ENCODE peak calls at places on chromosomes 2 and 18, in eight cellular contexts. One of them, this sample, is unnamed.

GRCh38 chr2:189302274-189302948 is 122.8 kb upstream of the COL5A2 start:
- DNase-seq in activated CD4-positive, alpha-beta T cell treated with anti-CD3 and anti-CD28 coated beads, Interleukin-2, amount 50 U/mL, for 1 hour: no peak
- DNase-seq in spleen: no peak
- DNase-seq in endothelial cell: no peak
- DNase-seq in left ventricle myocardium superior: no peak
- DNase-seq in LoVo: peak
- DNase-seq in GM03348: no peak
- DNase-seq in CD4-positive, CD25-positive, alpha-beta regulatory T cell: no peak
- DNase-seq in this sample: no peak

GRCh38 chr2:128437181-128437520 is 118.5 kb upstream of the HS6ST1 start:
- DNase-seq in activated CD4-positive, alpha-beta T cell treated with anti-CD3 and anti-CD28 coated beads, Interleukin-2, amount 50 U/mL, for 1 hour: no peak
- DNase-seq in spleen: peak
- DNase-seq in endothelial cell: no peak
- DNase-seq in left ventricle myocardium superior: no peak
- DNase-seq in LoVo: no peak
- DNase-seq in GM03348: no peak
- DNase-seq in CD4-positive, CD25-positive, alpha-beta regulatory T cell: no peak
- DNase-seq in this sample: no peak

GRCh38 chr2:112811841-112812306 is 24.7 kb downstream of the IL1B start:
- DNase-seq in activated CD4-positive, alpha-beta T cell treated with anti-CD3 and anti-CD28 coated beads, Interleukin-2, amount 50 U/mL, for 1 hour: no peak
- DNase-seq in spleen: no peak
- DNase-seq in endothelial cell: peak
- DNase-seq in left ventricle myocardium superior: no peak
- DNase-seq in LoVo: no peak
- DNase-seq in GM03348: peak
- DNase-seq in CD4-positive, CD25-positive, alpha-beta regulatory T cell: no peak
- DNase-seq in this sample: peak

GRCh38 chr2:179677148-179677688 is 184.2 kb downstream of the ZNF385B start:
- DNase-seq in activated CD4-positive, alpha-beta T cell treated with anti-CD3 and anti-CD28 coated beads, Interleukin-2, amount 50 U/mL, for 1 hour: no peak
- DNase-seq in spleen: no peak
- DNase-seq in endothelial cell: no peak
- DNase-seq in left ventricle myocardium superior: no peak
- DNase-seq in LoVo: no peak
- DNase-seq in GM03348: peak
- DNase-seq in CD4-positive, CD25-positive, alpha-beta regulatory T cell: no peak
- DNase-seq in this sample: peak

GRCh38 chr18:11324510-11324909 is 175.1 kb upstream of the PIEZO2 start:
- DNase-seq in activated CD4-positive, alpha-beta T cell treated with anti-CD3 and anti-CD28 coated beads, Interleukin-2, amount 50 U/mL, for 1 hour: no peak
- DNase-seq in spleen: no peak
- DNase-seq in endothelial cell: no peak
- DNase-seq in left ventricle myocardium superior: no peak
- DNase-seq in LoVo: no peak
- DNase-seq in GM03348: no peak
- DNase-seq in CD4-positive, CD25-positive, alpha-beta regulatory T cell: no peak
- DNase-seq in this sample: peak

GRCh38 chr2:68907923-68908253 is 36.7 kb upstream of the BMP10 start:
- DNase-seq in activated CD4-positive, alpha-beta T cell treated with anti-CD3 and anti-CD28 coated beads, Interleukin-2, amount 50 U/mL, for 1 hour: no peak
- DNase-seq in spleen: no peak
- DNase-seq in endothelial cell: no peak
- DNase-seq in left ventricle myocardium superior: no peak
- DNase-seq in LoVo: no peak
- DNase-seq in GM03348: no peak
- DNase-seq in CD4-positive, CD25-positive, alpha-beta regulatory T cell: no peak
- DNase-seq in this sample: no peak

GRCh38 chr2:35337922-35338321 is 1017.7 kb upstream of the CRIM1 start:
- DNase-seq in activated CD4-positive, alpha-beta T cell treated with anti-CD3 and anti-CD28 coated beads, Interleukin-2, amount 50 U/mL, for 1 hour: no peak
- DNase-seq in spleen: no peak
- DNase-seq in endothelial cell: no peak
- DNase-seq in left ventricle myocardium superior: no peak
- DNase-seq in LoVo: no peak
- DNase-seq in GM03348: no peak
- DNase-seq in CD4-positive, CD25-positive, alpha-beta regulatory T cell: no peak
- DNase-seq in this sample: no peak

GRCh38 chr2:64622443-64623231 is 31.1 kb downstream of the SERTAD2 start:
- DNase-seq in activated CD4-positive, alpha-beta T cell treated with anti-CD3 and anti-CD28 coated beads, Interleukin-2, amount 50 U/mL, for 1 hour: no peak
- DNase-seq in spleen: peak
- DNase-seq in endothelial cell: no peak
- DNase-seq in left ventricle myocardium superior: no peak
- DNase-seq in LoVo: no peak
- DNase-seq in GM03348: no peak
- DNase-seq in CD4-positive, CD25-positive, alpha-beta regulatory T cell: no peak
- DNase-seq in this sample: no peak

GRCh38 chr18:46211816-46212215 is 107.6 kb downstream of the HAUS1 start:
- DNase-seq in activated CD4-positive, alpha-beta T cell treated with anti-CD3 and anti-CD28 coated beads, Interleukin-2, amount 50 U/mL, for 1 hour: no peak
- DNase-seq in spleen: no peak
- DNase-seq in endothelial cell: no peak
- DNase-seq in left ventricle myocardium superior: no peak
- DNase-seq in LoVo: no peak
- DNase-seq in GM03348: peak
- DNase-seq in CD4-positive, CD25-positive, alpha-beta regulatory T cell: no peak
- DNase-seq in this sample: no peak

GRCh38 chr2:127387655-127388422 is at the start of gene MAP3K2:
- DNase-seq in activated CD4-positive, alpha-beta T cell treated with anti-CD3 and anti-CD28 coated beads, Interleukin-2, amount 50 U/mL, for 1 hour: peak
- DNase-seq in spleen: peak
- DNase-seq in endothelial cell: peak
- DNase-seq in left ventricle myocardium superior: peak
- DNase-seq in LoVo: peak
- DNase-seq in GM03348: peak
- DNase-seq in CD4-positive, CD25-positive, alpha-beta regulatory T cell: peak
- DNase-seq in this sample: peak

GRCh38 chr2:25300001-25300400 is 41.7 kb downstream of the DNMT3A start:
- DNase-seq in activated CD4-positive, alpha-beta T cell treated with anti-CD3 and anti-CD28 coated beads, Interleukin-2, amount 50 U/mL, for 1 hour: no peak
- DNase-seq in spleen: no peak
- DNase-seq in endothelial cell: no peak
- DNase-seq in left ventricle myocardium superior: no peak
- DNase-seq in LoVo: no peak
- DNase-seq in GM03348: no peak
- DNase-seq in CD4-positive, CD25-positive, alpha-beta regulatory T cell: no peak
- DNase-seq in this sample: no peak

GRCh38 chr18:48771641-48772380 is 179.0 kb downstream of the SMAD7 start:
- DNase-seq in activated CD4-positive, alpha-beta T cell treated with anti-CD3 and anti-CD28 coated beads, Interleukin-2, amount 50 U/mL, for 1 hour: no peak
- DNase-seq in spleen: no peak
- DNase-seq in endothelial cell: no peak
- DNase-seq in left ventricle myocardium superior: peak
- DNase-seq in LoVo: no peak
- DNase-seq in GM03348: no peak
- DNase-seq in CD4-positive, CD25-positive, alpha-beta regulatory T cell: no peak
- DNase-seq in this sample: no peak

GRCh38 chr2:187008111-187008510 is 159.1 kb upstream of the ZSWIM2 start:
- DNase-seq in activated CD4-positive, alpha-beta T cell treated with anti-CD3 and anti-CD28 coated beads, Interleukin-2, amount 50 U/mL, for 1 hour: no peak
- DNase-seq in spleen: no peak
- DNase-seq in endothelial cell: no peak
- DNase-seq in left ventricle myocardium superior: no peak
- DNase-seq in LoVo: no peak
- DNase-seq in GM03348: no peak
- DNase-seq in CD4-positive, CD25-positive, alpha-beta regulatory T cell: no peak
- DNase-seq in this sample: peak

GRCh38 chr2:43221660-43222471 is 4.5 kb downstream of the ZFP36L2 start:
- DNase-seq in activated CD4-positive, alpha-beta T cell treated with anti-CD3 and anti-CD28 coated beads, Interleukin-2, amount 50 U/mL, for 1 hour: peak
- DNase-seq in spleen: peak
- DNase-seq in endothelial cell: peak
- DNase-seq in left ventricle myocardium superior: peak
- DNase-seq in LoVo: peak
- DNase-seq in GM03348: peak
- DNase-seq in CD4-positive, CD25-positive, alpha-beta regulatory T cell: peak
- DNase-seq in this sample: peak

GRCh38 chr2:157898591-157898996 is 22.5 kb upstream of the ACVR1 start:
- DNase-seq in activated CD4-positive, alpha-beta T cell treated with anti-CD3 and anti-CD28 coated beads, Interleukin-2, amount 50 U/mL, for 1 hour: peak
- DNase-seq in spleen: no peak
- DNase-seq in endothelial cell: no peak
- DNase-seq in left ventricle myocardium superior: no peak
- DNase-seq in LoVo: peak
- DNase-seq in GM03348: peak
- DNase-seq in CD4-positive, CD25-positive, alpha-beta regulatory T cell: peak
- DNase-seq in this sample: peak

GRCh38 chr2:238091426-238092060 is 8.6 kb upstream of the ESPNL start:
- DNase-seq in activated CD4-positive, alpha-beta T cell treated with anti-CD3 and anti-CD28 coated beads, Interleukin-2, amount 50 U/mL, for 1 hour: no peak
- DNase-seq in spleen: no peak
- DNase-seq in endothelial cell: no peak
- DNase-seq in left ventricle myocardium superior: no peak
- DNase-seq in LoVo: no peak
- DNase-seq in GM03348: no peak
- DNase-seq in CD4-positive, CD25-positive, alpha-beta regulatory T cell: no peak
- DNase-seq in this sample: no peak

GRCh38 chr2:154233231-154233630 is 361.5 kb downstream of the GALNT13 start:
- DNase-seq in activated CD4-positive, alpha-beta T cell treated with anti-CD3 and anti-CD28 coated beads, Interleukin-2, amount 50 U/mL, for 1 hour: no peak
- DNase-seq in spleen: no peak
- DNase-seq in endothelial cell: no peak
- DNase-seq in left ventricle myocardium superior: no peak
- DNase-seq in LoVo: no peak
- DNase-seq in GM03348: no peak
- DNase-seq in CD4-positive, CD25-positive, alpha-beta regulatory T cell: no peak
- DNase-seq in this sample: no peak

GRCh38 chr18:14971461-14972185 is 223.7 kb downstream of the ANKRD30B start:
- DNase-seq in activated CD4-positive, alpha-beta T cell treated with anti-CD3 and anti-CD28 coated beads, Interleukin-2, amount 50 U/mL, for 1 hour: no peak
- DNase-seq in spleen: no peak
- DNase-seq in endothelial cell: no peak
- DNase-seq in left ventricle myocardium superior: no peak
- DNase-seq in LoVo: no peak
- DNase-seq in GM03348: peak
- DNase-seq in CD4-positive, CD25-positive, alpha-beta regulatory T cell: no peak
- DNase-seq in this sample: no peak

GRCh38 chr2:182186132-182186735 is 200.6 kb downstream of the PPP1R1C start:
- DNase-seq in activated CD4-positive, alpha-beta T cell treated with anti-CD3 and anti-CD28 coated beads, Interleukin-2, amount 50 U/mL, for 1 hour: no peak
- DNase-seq in spleen: no peak
- DNase-seq in endothelial cell: peak
- DNase-seq in left ventricle myocardium superior: no peak
- DNase-seq in LoVo: peak
- DNase-seq in GM03348: peak
- DNase-seq in CD4-positive, CD25-positive, alpha-beta regulatory T cell: peak
- DNase-seq in this sample: peak

GRCh38 chr2:215811409-215812355 is 201.7 kb downstream of the MREG start:
- DNase-seq in activated CD4-positive, alpha-beta T cell treated with anti-CD3 and anti-CD28 coated beads, Interleukin-2, amount 50 U/mL, for 1 hour: no peak
- DNase-seq in spleen: no peak
- DNase-seq in endothelial cell: no peak
- DNase-seq in left ventricle myocardium superior: no peak
- DNase-seq in LoVo: no peak
- DNase-seq in GM03348: no peak
- DNase-seq in CD4-positive, CD25-positive, alpha-beta regulatory T cell: no peak
- DNase-seq in this sample: no peak

GRCh38 chr18:48782381-48782841 is 168.4 kb downstream of the SMAD7 start:
- DNase-seq in activated CD4-positive, alpha-beta T cell treated with anti-CD3 and anti-CD28 coated beads, Interleukin-2, amount 50 U/mL, for 1 hour: no peak
- DNase-seq in spleen: no peak
- DNase-seq in endothelial cell: no peak
- DNase-seq in left ventricle myocardium superior: peak
- DNase-seq in LoVo: no peak
- DNase-seq in GM03348: peak
- DNase-seq in CD4-positive, CD25-positive, alpha-beta regulatory T cell: no peak
- DNase-seq in this sample: peak

GRCh38 chr18:75226301-75226955 is 15.8 kb downstream of the TSHZ1 start:
- DNase-seq in activated CD4-positive, alpha-beta T cell treated with anti-CD3 and anti-CD28 coated beads, Interleukin-2, amount 50 U/mL, for 1 hour: no peak
- DNase-seq in spleen: peak
- DNase-seq in endothelial cell: no peak
- DNase-seq in left ventricle myocardium superior: no peak
- DNase-seq in LoVo: no peak
- DNase-seq in GM03348: no peak
- DNase-seq in CD4-positive, CD25-positive, alpha-beta regulatory T cell: no peak
- DNase-seq in this sample: no peak

GRCh38 chr18:63970803-63971191 is 916 bp downstream of the SERPINB8 start:
- DNase-seq in activated CD4-positive, alpha-beta T cell treated with anti-CD3 and anti-CD28 coated beads, Interleukin-2, amount 50 U/mL, for 1 hour: no peak
- DNase-seq in spleen: peak
- DNase-seq in endothelial cell: peak
- DNase-seq in left ventricle myocardium superior: peak
- DNase-seq in LoVo: peak
- DNase-seq in GM03348: peak
- DNase-seq in CD4-positive, CD25-positive, alpha-beta regulatory T cell: no peak
- DNase-seq in this sample: peak

GRCh38 chr2:240620859-240621258 is 4.4 kb upstream of the GPR35 start:
- DNase-seq in activated CD4-positive, alpha-beta T cell treated with anti-CD3 and anti-CD28 coated beads, Interleukin-2, amount 50 U/mL, for 1 hour: no peak
- DNase-seq in spleen: no peak
- DNase-seq in endothelial cell: no peak
- DNase-seq in left ventricle myocardium superior: peak
- DNase-seq in LoVo: no peak
- DNase-seq in GM03348: no peak
- DNase-seq in CD4-positive, CD25-positive, alpha-beta regulatory T cell: no peak
- DNase-seq in this sample: no peak

GRCh38 chr18:48475635-48476549 is 62.9 kb upstream of the CTIF start:
- DNase-seq in activated CD4-positive, alpha-beta T cell treated with anti-CD3 and anti-CD28 coated beads, Interleukin-2, amount 50 U/mL, for 1 hour: no peak
- DNase-seq in spleen: no peak
- DNase-seq in endothelial cell: peak
- DNase-seq in left ventricle myocardium superior: no peak
- DNase-seq in LoVo: peak
- DNase-seq in GM03348: peak
- DNase-seq in CD4-positive, CD25-positive, alpha-beta regulatory T cell: no peak
- DNase-seq in this sample: peak

GRCh38 chr2:88656690-88657089 is 29.4 kb upstream of the EIF2AK3 start:
- DNase-seq in activated CD4-positive, alpha-beta T cell treated with anti-CD3 and anti-CD28 coated beads, Interleukin-2, amount 50 U/mL, for 1 hour: no peak
- DNase-seq in spleen: no peak
- DNase-seq in endothelial cell: no peak
- DNase-seq in left ventricle myocardium superior: no peak
- DNase-seq in LoVo: no peak
- DNase-seq in GM03348: peak
- DNase-seq in CD4-positive, CD25-positive, alpha-beta regulatory T cell: no peak
- DNase-seq in this sample: peak

GRCh38 chr18:623760-624620 is 27.2 kb downstream of the CLUL1 start:
- DNase-seq in activated CD4-positive, alpha-beta T cell treated with anti-CD3 and anti-CD28 coated beads, Interleukin-2, amount 50 U/mL, for 1 hour: peak
- DNase-seq in spleen: no peak
- DNase-seq in endothelial cell: peak
- DNase-seq in left ventricle myocardium superior: peak
- DNase-seq in LoVo: peak
- DNase-seq in GM03348: peak
- DNase-seq in CD4-positive, CD25-positive, alpha-beta regulatory T cell: peak
- DNase-seq in this sample: peak